ENCODE peak calls at places on chromosomes 16 and 17, in ten cellular contexts. C is EL; D is psoas muscle; X is mucosa of descending colon; U is substantia nigra; E is skeletal muscle cell; Q is activated T-cell treated with anti-CD3 and anti-CD28 coated beads, Interleukin-2, amount 50 U/mL, for 24 hours; W is AG08396; R is aorta; T is A172. G is an unnamed sample.
A peak's percentile ranks its signal among the peaks of the same experiment; 100 is the strongest.

GRCh38 chr17:64262422-64263260 is at the start of gene TEX2:
- DNase-seq in R (peak; percentile 69), D (peak; percentile 89), T (no peak), Q (peak; percentile 77), U (peak; percentile 34), X (peak; percentile 62), W (peak; percentile 62), E (no peak), C (peak; percentile 37), G (peak; percentile 26)

GRCh38 chr16:66425651-66426050 is 1.4 kb upstream of the BEAN1 start:
- DNase-seq in Q (no peak), E (no peak), C (no peak), W (no peak), T (no peak), R (no peak), U (no peak), D (no peak), X (no peak), G (no peak)

GRCh38 chr17:63974594-63975192 is 2.0 kb upstream of the SCN4A start:
- DNase-seq in T (peak; percentile 88), C (peak; percentile 66), R (no peak), E (no peak), X (no peak), U (no peak), Q (no peak), D (peak; percentile 81), W (peak; percentile 61), G (no peak)

GRCh38 chr17:42312035-42312284 is 23.7 kb downstream of the STAT5A start:
- DNase-seq in T (no peak), C (no peak), R (no peak), W (no peak), E (no peak), U (no peak), Q (no peak), D (no peak), X (no peak), G (no peak)

GRCh38 chr16:19680972-19681371 is 37.1 kb downstream of the KNOP1 start:
- DNase-seq in U (no peak), R (no peak), D (peak; percentile 59), X (no peak), T (no peak), C (no peak), E (no peak), W (no peak), Q (no peak), G (no peak)

GRCh38 chr16:9090101-9090959 is 1.1 kb upstream of the HAPSTR1 start:
- DNase-seq in R (peak; percentile 64), E (no peak), Q (peak; percentile 77), T (no peak), C (no peak), W (peak; percentile 35), U (peak; percentile 35), D (peak; percentile 78), X (peak; percentile 51), G (no peak)

GRCh38 chr16:2529061-2529931 is 1.9 kb downstream of the CEMP1 start:
- DNase-seq in W (peak; percentile 50), R (peak; percentile 53), T (no peak), E (no peak), Q (no peak), X (no peak), U (no peak), D (peak; percentile 55), C (no peak), G (no peak)

GRCh38 chr17:17343160-17343735 is 40.1 kb downstream of the NT5M start:
- DNase-seq in U (no peak), T (no peak), R (peak; percentile 19), X (no peak), W (no peak), Q (no peak), C (no peak), D (no peak), E (no peak), G (no peak)

GRCh38 chr17:690346-690745 is 24.3 kb downstream of the VPS53 start:
- DNase-seq in C (no peak), W (no peak), D (no peak), X (no peak), T (no peak), Q (no peak), R (no peak), U (no peak), E (no peak), G (no peak)

GRCh38 chr17:43482103-43483012 is 1.4 kb upstream of the DHX8 start:
- DNase-seq in T (no peak), R (no peak), U (no peak), E (no peak), W (no peak), Q (no peak), C (no peak), X (no peak), D (no peak), G (no peak)

GRCh38 chr16:5615868-5616642 is 518.5 kb upstream of the EEF2KMT start:
- DNase-seq in C (no peak), Q (peak; percentile 47), T (peak; percentile 7), R (peak; percentile 44), E (no peak), U (peak; percentile 62), W (peak; percentile 24), D (peak; percentile 48), X (peak; percentile 73), G (no peak)

GRCh38 chr16:49094471-49094870 is 187.2 kb downstream of the CBLN1 start:
- DNase-seq in X (no peak), U (no peak), T (no peak), D (no peak), Q (no peak), R (no peak), E (no peak), C (no peak), W (no peak), G (no peak)